ENCODE peak calls at places on chromosomes 1 and 21, in six cellular contexts. L, I, Z, T, O and B are unnamed samples.

GRCh38 chr1:235320521-235321179 is 7.3 kb downstream of the ARID4B start:
- DNase-seq in L (no peak), I (no peak), Z (no peak), T (no peak), O (no peak), B (no peak)

GRCh38 chr21:14321042-14321441 is 61.9 kb downstream of the HSPA13 start:
- DNase-seq in L (no peak), I (no peak), Z (peak), T (no peak), O (no peak), B (no peak)

GRCh38 chr21:17780539-17780938 is 38.6 kb downstream of the C21orf91 start:
- DNase-seq in L (no peak), I (no peak), Z (no peak), T (peak), O (peak), B (peak)

GRCh38 chr1:18989176-18989799 is 32.8 kb upstream of the IFFO2 start:
- DNase-seq in L (no peak), I (no peak), Z (no peak), T (no peak), O (no peak), B (no peak)

GRCh38 chr1:14238472-14239059 is 359.9 kb upstream of the KAZN start:
- DNase-seq in L (no peak), I (peak), Z (no peak), T (no peak), O (no peak), B (no peak)

GRCh38 chr1:21647431-21648373 is 21.5 kb downstream of the RAP1GAP start:
- DNase-seq in L (peak), I (peak), Z (peak), T (peak), O (peak), B (peak)

GRCh38 chr1:31788825-31789256 is 24.7 kb upstream of the ADGRB2 start:
- DNase-seq in L (no peak), I (peak), Z (peak), T (no peak), O (no peak), B (peak)

GRCh38 chr1:148354909-148355308 is 128.2 kb downstream of the PPIAL4G start:
- DNase-seq in L (no peak), I (no peak), Z (no peak), T (no peak), O (no peak), B (no peak)

DNA sequence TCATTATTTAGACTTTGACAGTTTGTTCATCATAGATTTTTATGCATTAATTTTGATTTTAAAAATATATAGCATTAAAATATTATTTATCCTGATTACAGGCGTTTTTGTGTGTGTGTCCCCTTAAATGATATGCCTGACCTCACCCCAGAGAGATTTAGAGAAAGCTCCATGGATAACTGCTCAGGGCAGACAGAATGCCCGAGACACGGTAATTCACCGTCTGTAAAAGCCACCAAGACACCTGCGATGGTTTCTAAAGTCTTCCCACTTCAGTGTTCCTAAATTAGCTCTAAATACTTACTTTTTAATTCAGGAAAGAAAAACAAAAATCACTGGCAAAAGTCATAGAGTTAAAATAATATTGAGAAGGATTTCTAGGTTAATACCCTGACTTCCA is 350.6 kb upstream of the RUNX1 start:
- DNase-seq in L (no peak), I (no peak), Z (no peak), T (no peak), O (no peak), B (peak)
- H3K4me2 ChIP-seq in L (no peak), I (no peak), Z (no peak), T (no peak), O (peak), B (peak)

GRCh38 chr1:40001456-40001855 is 39.1 kb upstream of the CAP1 start:
- DNase-seq in L (no peak), I (no peak), Z (no peak), T (no peak), O (no peak), B (no peak)
- H2AFZ ChIP-seq in L (no peak), I (no peak), Z (no peak), T (no peak), O (no peak), B (peak)

DNA sequence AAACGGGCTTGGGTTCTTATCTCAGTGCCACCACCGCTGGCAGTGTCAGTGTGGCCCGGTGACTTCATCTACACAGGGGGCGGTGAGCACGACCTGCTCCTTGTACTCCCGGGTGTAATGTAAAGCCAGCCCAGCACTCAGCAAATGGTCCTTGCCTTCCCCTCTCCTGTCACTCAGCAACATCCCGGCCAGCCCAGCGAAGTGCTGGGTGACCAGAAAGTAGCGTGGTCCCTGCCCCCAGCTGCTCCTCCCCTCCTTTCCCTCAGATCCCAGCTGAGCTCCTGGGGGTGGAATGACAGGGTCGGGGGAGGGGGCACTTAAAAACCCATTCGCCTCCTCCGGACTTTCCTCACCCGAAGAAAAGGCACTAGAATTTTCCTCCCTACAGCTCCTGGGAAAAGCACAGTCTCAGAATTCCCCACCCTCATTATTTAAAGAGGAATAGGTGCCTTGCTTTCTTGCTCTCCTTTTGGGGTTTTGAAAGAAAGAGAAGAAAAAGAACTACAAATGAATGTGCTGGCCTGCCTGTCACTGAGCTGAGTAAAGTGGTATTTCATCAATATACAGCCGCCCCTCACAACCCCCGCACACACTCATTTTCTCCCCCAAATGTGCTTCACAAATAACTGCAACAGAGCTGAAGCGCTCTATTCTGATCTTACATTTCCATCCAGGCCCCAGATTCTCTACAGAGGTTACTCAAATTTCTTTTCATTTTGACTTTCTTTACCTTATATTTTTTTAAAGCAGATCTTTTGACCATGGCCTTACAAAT is 7.0 kb downstream of the KCNN3 start:
- DNase-seq in L (no peak), I (no peak), Z (no peak), T (peak), O (no peak), B (peak)
- H3K4me2 ChIP-seq in L (no peak), I (no peak), Z (no peak), T (peak), O (no peak), B (peak)

GRCh38 chr1:78721136-78721535 is 71.5 kb downstream of the IFI44 start:
- DNase-seq in L (no peak), I (no peak), Z (no peak), T (no peak), O (no peak), B (no peak)

GRCh38 chr1:78716186-78716585 is 66.6 kb downstream of the IFI44 start:
- DNase-seq in L (no peak), I (peak), Z (peak), T (no peak), O (no peak), B (no peak)

GRCh38 chr1:78722521-78722920 is 72.9 kb downstream of the IFI44 start:
- DNase-seq in L (no peak), I (no peak), Z (peak), T (no peak), O (no peak), B (no peak)

GRCh38 chr1:78715181-78715661 is 65.6 kb downstream of the IFI44 start:
- DNase-seq in L (no peak), I (peak), Z (peak), T (no peak), O (no peak), B (no peak)

GRCh38 chr1:78718566-78718965 is 68.9 kb downstream of the IFI44 start:
- DNase-seq in L (no peak), I (no peak), Z (peak), T (no peak), O (no peak), B (no peak)
- H2AFZ ChIP-seq in L (no peak), I (no peak), Z (peak), T (no peak), O (no peak), B (no peak)

GRCh38 chr1:205144046-205144720 is 22.4 kb upstream of the RBBP5 start:
- DNase-seq in L (no peak), I (no peak), Z (no peak), T (no peak), O (no peak), B (no peak)
- H3K4me2 ChIP-seq in L (no peak), I (peak), Z (peak), T (no peak), O (no peak), B (no peak)

GRCh38 chr1:191882870-191883269 is 275.4 kb upstream of the RGS18 start:
- DNase-seq in L (no peak), I (no peak), Z (no peak), T (no peak), O (no peak), B (no peak)
- H2AFZ ChIP-seq in L (no peak), I (no peak), Z (no peak), T (no peak), O (no peak), B (no peak)

GRCh38 chr1:212721388-212722247 is 22.0 kb upstream of the BATF3 start:
- DNase-seq in L (no peak), I (peak), Z (peak), T (no peak), O (peak), B (no peak)
- H3K4me2 ChIP-seq in L (no peak), I (peak), Z (peak), T (no peak), O (peak), B (no peak)

GRCh38 chr21:41295721-41296254 is 20.8 kb upstream of the FAM3B start:
- DNase-seq in L (no peak), I (no peak), Z (no peak), T (no peak), O (no peak), B (no peak)
- H2AFZ ChIP-seq in L (no peak), I (no peak), Z (no peak), T (no peak), O (no peak), B (no peak)

DNA sequence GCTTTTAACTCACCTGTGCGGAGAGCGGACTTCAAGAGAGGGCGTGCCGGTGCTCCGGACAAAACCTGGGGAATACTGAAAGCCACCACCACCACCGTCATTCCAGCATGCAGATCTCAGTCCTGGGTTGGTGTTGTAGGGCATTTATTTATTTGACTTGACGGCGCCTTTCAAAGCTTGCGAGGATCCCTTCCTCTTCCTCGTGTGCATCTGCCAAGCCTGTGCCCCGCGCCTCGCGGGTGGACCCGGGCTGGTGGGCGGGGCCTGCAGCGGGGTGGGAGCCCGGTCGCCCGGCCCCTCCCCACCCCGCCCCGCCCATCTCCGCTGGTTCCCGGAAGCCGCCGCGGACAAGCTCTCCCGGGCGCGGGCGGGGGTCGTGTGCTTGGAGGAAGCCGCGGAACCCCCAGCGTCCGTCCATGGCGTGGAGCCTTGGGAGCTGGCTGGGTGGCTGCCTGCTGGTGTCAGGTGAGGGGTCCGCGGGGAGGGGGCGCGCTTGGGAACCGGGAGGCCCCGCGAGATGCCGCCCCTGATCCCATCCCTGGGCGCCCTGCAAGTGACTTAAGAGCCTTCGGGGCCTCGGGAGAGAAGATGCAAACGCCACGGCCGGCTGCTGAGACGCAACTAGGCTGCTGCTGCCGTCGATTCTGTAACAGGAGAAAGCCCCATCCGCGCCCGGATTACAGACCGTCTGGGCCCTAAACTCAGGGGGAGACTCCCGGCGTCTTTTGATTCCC is at the start of gene IL10RB:
- DNase-seq in L (peak), I (peak), Z (peak), T (peak), O (peak), B (peak)
- H3K4me2 ChIP-seq in L (peak), I (peak), Z (peak), T (peak), O (peak), B (peak)